ENCODE peak calls at places on chromosomes 11 and 22, in five cellular contexts. G, L, C, H and Z are unnamed samples.

GRCh38 chr11:32326522-32326921 is 108.8 kb downstream of the WT1 start:
- DNase-seq in G (no peak), L (no peak), C (no peak), H (no peak), Z (no peak)

GRCh38 chr11:111521132-111521531 is 6.6 kb downstream of the HOATZ start:
- DNase-seq in G (no peak), L (no peak), C (no peak), H (no peak), Z (no peak)

GRCh38 chr11:11588890-11589289 is 32.9 kb downstream of the GALNT18 start:
- DNase-seq in G (no peak), L (no peak), C (no peak), H (no peak), Z (no peak)

GRCh38 chr22:17918840-17919239 is 105.5 kb downstream of the MICAL3 start:
- DNase-seq in G (no peak), L (no peak), C (no peak), H (no peak), Z (no peak)

GRCh38 chr11:66124564-66124963 is 54.5 kb downstream of the PACS1 start:
- DNase-seq in G (no peak), L (no peak), C (no peak), H (no peak), Z (no peak)

GRCh38 chr11:122486793-122487495 is 168.6 kb upstream of the UBASH3B start:
- DNase-seq in G (no peak), L (no peak), C (no peak), H (no peak), Z (no peak)

GRCh38 chr11:19763315-19763714 is 50.7 kb downstream of the NAV2 start:
- DNase-seq in G (no peak), L (no peak), C (no peak), H (no peak), Z (no peak)

GRCh38 chr11:95375881-95376280 is 144.9 kb upstream of the SESN3 start:
- DNase-seq in G (no peak), L (no peak), C (no peak), H (no peak), Z (no peak)

GRCh38 chr11:64245401-64245796 is 1.3 kb downstream of the PPP1R14B start:
- DNase-seq in G (peak; percentile 47), L (peak; percentile 60), C (no peak), H (no peak), Z (no peak)

GRCh38 chr22:17313591-17313990 is 55.7 kb upstream of the CECR2 start:
- DNase-seq in G (no peak), L (no peak), C (peak; percentile 12), H (no peak), Z (no peak)

GRCh38 chr11:46122955-46123354 is 1.7 kb upstream of the PHF21A start:
- DNase-seq in G (no peak), L (no peak), C (no peak), H (no peak), Z (no peak)

GRCh38 chr22:37943471-37944198 is 9.8 kb downstream of the C22orf23 start:
- DNase-seq in G (no peak), L (no peak), C (no peak), H (no peak), Z (no peak)

GRCh38 chr11:22432331-22433065 is 94.3 kb downstream of the SLC17A6 start:
- DNase-seq in G (no peak), L (no peak), C (peak; percentile 46), H (no peak), Z (no peak)